ENCODE peak calls at places on chromosomes 7 and 10, in four cellular contexts. H is AG04450, Q is A673, B is DND-41. N is an unnamed sample.

GRCh38 chr10:84423729-84424128 is 95.3 kb downstream of the CCSER2 start:
- DNase-seq in H (no peak), B (no peak), Q (no peak), N (no peak)

GRCh38 chr10:84605802-84606201 is 277.4 kb downstream of the CCSER2 start:
- DNase-seq in Q (no peak), B (no peak), H (no peak), N (no peak)

GRCh38 chr10:43943119-43943824 is 294.6 kb upstream of the ZNF32 start:
- DNase-seq in B (no peak), Q (no peak), H (no peak), N (no peak)

GRCh38 chr7:33649476-33650441 is 255.6 kb upstream of the BMPER start:
- DNase-seq in H (no peak), Q (no peak), B (no peak), N (no peak)

GRCh38 chr10:26486304-26486703 is 48.2 kb downstream of the APBB1IP start:
- DNase-seq in Q (no peak), H (no peak), B (no peak), N (peak)

GRCh38 chr7:72466797-72467196 is 54.7 kb upstream of the CALN1 start:
- DNase-seq in Q (no peak), H (no peak), B (no peak), N (no peak)

GRCh38 chr10:75145590-75145989 is 34.1 kb downstream of the SAMD8 start:
- DNase-seq in H (no peak), Q (no peak), B (no peak), N (no peak)

GRCh38 chr7:36967387-36967786 is 243.1 kb upstream of the AOAH start:
- DNase-seq in Q (peak), H (peak), B (no peak), N (peak)

GRCh38 chr10:129553928-129554327 is 86.9 kb downstream of the MGMT start:
- DNase-seq in Q (no peak), H (no peak), B (no peak), N (no peak)

GRCh38 chr10:28327494-28327886 is 24.6 kb upstream of the MPP7 start:
- DNase-seq in H (no peak), B (no peak), Q (no peak), N (no peak)

GRCh38 chr10:13489035-13489434 is 39.8 kb downstream of the BEND7 start:
- DNase-seq in H (no peak), Q (no peak), B (no peak), N (no peak)

GRCh38 chr7:38186593-38187314 is 8.7 kb downstream of the STARD3NL start:
- DNase-seq in Q (peak), H (no peak), B (no peak), N (no peak)

GRCh38 chr7:149819141-149819960 is 18.8 kb upstream of the ZNF862 start:
- DNase-seq in H (no peak), Q (no peak), B (no peak), N (no peak)

GRCh38 chr7:7895754-7896153 is 72.8 kb upstream of the GLCCI1 start:
- DNase-seq in B (no peak), Q (no peak), H (no peak), N (no peak)

GRCh38 chr7:6530626-6531491 is 20.4 kb downstream of the GRID2IP start:
- DNase-seq in H (no peak), B (peak), Q (peak), N (no peak)

GRCh38 chr7:136741941-136742340 is 126.5 kb upstream of the CHRM2 start:
- DNase-seq in B (no peak), Q (no peak), H (no peak), N (no peak)

GRCh38 chr7:93910076-93910994 is 4.0 kb downstream of the GNGT1 start:
- DNase-seq in Q (no peak), H (peak), B (no peak), N (peak)

GRCh38 chr7:37430126-37430525 is 18.5 kb downstream of the ELMO1 start:
- DNase-seq in B (no peak), Q (no peak), H (no peak), N (no peak)

GRCh38 chr7:151168787-151169162 is 1.3 kb upstream of the GBX1 start:
- DNase-seq in H (no peak), B (no peak), Q (no peak), N (no peak)

GRCh38 chr10:79179404-79180309 is 110.9 kb downstream of the ZMIZ1 start:
- DNase-seq in H (no peak), Q (peak), B (no peak), N (no peak)

GRCh38 chr10:51469666-51470065 is 229.7 kb downstream of the CSTF2T start:
- DNase-seq in H (no peak), B (no peak), Q (no peak), N (no peak)

GRCh38 chr7:133851416-133851815 is 275.7 kb upstream of the LRGUK start:
- DNase-seq in B (no peak), Q (no peak), H (no peak), N (no peak)

DNA sequence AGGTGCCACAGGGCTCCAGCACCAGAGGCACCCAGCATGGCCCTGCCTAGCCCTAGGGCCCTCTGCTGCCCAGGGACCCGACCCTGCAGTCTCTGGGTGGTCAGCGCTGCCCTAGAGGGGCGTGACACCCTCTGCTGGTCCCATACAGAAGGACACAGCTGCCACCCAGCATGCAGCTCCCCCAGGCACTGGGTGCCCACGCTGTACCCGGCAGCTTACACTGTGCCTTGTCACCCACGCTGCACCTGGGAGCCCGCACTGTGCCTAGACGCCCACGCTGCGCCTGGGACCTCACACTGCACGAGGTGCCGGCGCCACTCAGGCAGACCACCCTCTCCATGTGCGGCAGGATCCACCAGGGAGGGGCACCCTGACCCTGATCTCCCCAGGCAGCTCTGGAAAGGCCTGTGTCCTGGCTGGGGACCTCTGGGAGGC is 55.2 kb downstream of the PWWP2B start:
- DNase-seq in Q (no peak), H (no peak), B (no peak), N (no peak)
- TF ChIP-seq CTCF in Q (no peak), H (no peak), B (peak), N (no peak)

GRCh38 chr7:11703829-11704228 is 128.2 kb downstream of the THSD7A start:
- DNase-seq in B (no peak), H (no peak), Q (no peak), N (no peak)

GRCh38 chr7:11699666-11700065 is 132.3 kb downstream of the THSD7A start:
- DNase-seq in H (no peak), B (no peak), Q (no peak), N (no peak)

GRCh38 chr7:11706666-11707605 is 125.1 kb downstream of the THSD7A start:
- DNase-seq in Q (no peak), H (no peak), B (no peak), N (no peak)

GRCh38 chr7:11701829-11702560 is 130.0 kb downstream of the THSD7A start:
- DNase-seq in B (no peak), H (no peak), Q (no peak), N (no peak)

GRCh38 chr7:11702938-11703337 is 129.1 kb downstream of the THSD7A start:
- DNase-seq in B (no peak), Q (no peak), H (no peak), N (no peak)
- TF ChIP-seq CTCF in B (no peak), Q (no peak), H (no peak), N (no peak)

GRCh38 chr10:35574924-35575352 is 30.2 kb upstream of the GJD4 start:
- DNase-seq in B (no peak), H (peak), Q (no peak), N (peak)
- TF ChIP-seq CTCF in B (peak), H (peak), Q (peak), N (peak)

GRCh38 chr7:138097064-138097741 is 20.9 kb downstream of the AKR1D1 start:
- DNase-seq in Q (peak), B (peak), H (no peak), N (no peak)
- TF ChIP-seq CTCF in Q (peak), B (peak), H (peak), N (no peak)

GRCh38 chr7:142485617-142486226 is 227.9 kb upstream of the PRSS58 start:
- DNase-seq in Q (no peak), B (no peak), H (no peak), N (no peak)
- TF ChIP-seq CTCF in Q (peak), B (peak), H (peak), N (peak)

GRCh38 chr10:114908896-114909295 is 29.1 kb upstream of the TRUB1 start:
- DNase-seq in B (no peak), H (no peak), Q (no peak), N (no peak)
- TF ChIP-seq CTCF in B (no peak), H (no peak), Q (no peak), N (no peak)

GRCh38 chr10:67837519-67838314 is at the start of gene DNAJC12:
- DNase-seq in B (peak), H (peak), Q (peak), N (peak)
- TF ChIP-seq CTCF in B (peak), H (no peak), Q (no peak), N (no peak)

GRCh38 chr10:72319416-72320254 is 35.1 kb downstream of the DNAJB12 start:
- DNase-seq in H (peak), Q (peak), B (peak), N (peak)
- TF ChIP-seq CTCF in H (no peak), Q (no peak), B (no peak), N (no peak)

DNA sequence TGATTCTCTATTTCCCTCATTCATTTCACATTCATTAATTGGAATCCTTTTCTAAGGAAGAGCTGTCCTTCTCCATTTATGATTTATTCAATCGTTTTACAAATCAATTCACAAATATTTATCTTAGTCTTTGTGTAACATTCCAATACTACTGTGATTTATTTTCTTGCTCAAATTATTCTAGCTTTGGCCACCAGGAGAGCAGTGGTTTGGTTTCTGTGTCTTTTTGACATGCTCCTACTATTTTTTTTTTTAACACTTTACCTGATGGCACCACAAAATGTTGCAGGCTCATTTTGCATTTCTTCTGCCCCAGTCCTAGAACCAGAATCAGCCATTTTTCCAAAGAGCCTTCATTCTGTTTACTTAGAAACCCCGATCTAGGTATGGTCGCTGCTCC is 13.3 kb upstream of the RBM33 start:
- DNase-seq in H (no peak), Q (no peak), B (no peak), N (no peak)
- TF ChIP-seq CTCF in H (no peak), Q (no peak), B (peak), N (no peak)

N was measured in AG09319.